ENCODE peak calls at places on chromosomes 12 and 14, in five cellular contexts. U, Z, N, E and Q are unnamed samples.

GRCh38 chr12:87094356-87094755 is 838.2 kb upstream of the MGAT4C start:
- DNase-seq in U (no peak), Z (no peak), N (no peak), E (no peak), Q (no peak)

GRCh38 chr12:128474916-128475315 is 207.9 kb downstream of the TMEM132C start:
- DNase-seq in U (no peak), Z (no peak), N (no peak), E (no peak), Q (no peak)

GRCh38 chr12:126108247-126108646 is 1043.0 kb downstream of the AACS start:
- DNase-seq in U (no peak), Z (no peak), N (no peak), E (peak), Q (no peak)

GRCh38 chr14:54881235-54881760 is 21.3 kb downstream of the GCH1 start:
- DNase-seq in U (no peak), Z (no peak), N (no peak), E (no peak), Q (no peak)

GRCh38 chr12:105705765-105706164 is 375.3 kb downstream of the C12orf75 start:
- DNase-seq in U (peak), Z (peak), N (peak), E (peak), Q (no peak)

GRCh38 chr12:123933214-123933613 is 39.4 kb downstream of the CCDC92 start:
- DNase-seq in U (no peak), Z (no peak), N (no peak), E (no peak), Q (no peak)

GRCh38 chr14:101069666-101070362 is 166.3 kb upstream of the RTL1 start:
- DNase-seq in U (no peak), Z (peak), N (no peak), E (no peak), Q (peak)

GRCh38 chr14:98689936-98690335 is 582.1 kb downstream of the BCL11B start:
- DNase-seq in U (no peak), Z (no peak), N (no peak), E (no peak), Q (no peak)

GRCh38 chr12:96427269-96427729 is 27.1 kb upstream of the CDK17 start:
- DNase-seq in U (no peak), Z (peak), N (peak), E (peak), Q (no peak)

GRCh38 chr12:64318605-64319004 is 72.0 kb downstream of the C12orf56 start:
- DNase-seq in U (peak), Z (no peak), N (no peak), E (no peak), Q (no peak)

GRCh38 chr12:125797421-125798175 is 732.4 kb downstream of the AACS start:
- DNase-seq in U (no peak), Z (no peak), N (no peak), E (no peak), Q (no peak)

GRCh38 chr12:49330032-49330619 is 6.9 kb downstream of the C1QL4 start:
- DNase-seq in U (no peak), Z (no peak), N (no peak), E (no peak), Q (no peak)

GRCh38 chr14:95098984-95099599 is 58.2 kb downstream of the DICER1 start:
- DNase-seq in U (peak), Z (peak), N (peak), E (peak), Q (no peak)

GRCh38 chr12:78271546-78271945 is 440.9 kb downstream of the NAV3 start:
- DNase-seq in U (no peak), Z (no peak), N (no peak), E (no peak), Q (no peak)

GRCh38 chr12:43917896-43918295 is 82.0 kb downstream of the TMEM117 start:
- DNase-seq in U (no peak), Z (no peak), N (no peak), E (no peak), Q (no peak)

GRCh38 chr14:75442642-75443041 is 14.8 kb downstream of the JDP2 start:
- DNase-seq in U (no peak), Z (no peak), N (peak), E (no peak), Q (no peak)

GRCh38 chr14:92716131-92716530 is 32.3 kb downstream of the LGMN start:
- DNase-seq in U (no peak), Z (no peak), N (no peak), E (no peak), Q (no peak)

GRCh38 chr12:117063162-117063911 is 35.9 kb downstream of the TESC start:
- DNase-seq in U (no peak), Z (no peak), N (no peak), E (no peak), Q (no peak)

GRCh38 chr12:57341275-57341990 is 89.4 kb downstream of the R3HDM2 start:
- DNase-seq in U (no peak), Z (no peak), N (no peak), E (no peak), Q (no peak)

GRCh38 chr12:131900397-131900796 is 6.0 kb downstream of the ULK1 start:
- DNase-seq in U (no peak), Z (no peak), N (no peak), E (no peak), Q (no peak)

GRCh38 chr12:34388636-34389377 is 366.5 kb downstream of the ALG10 start:
- DNase-seq in U (no peak), Z (no peak), N (no peak), E (no peak), Q (no peak)

GRCh38 chr14:89954045-89955021 is at the start of gene EFCAB11:
- DNase-seq in U (peak), Z (peak), N (peak), E (peak), Q (peak)
- TF ChIP-seq CTCF in U (peak), Z (peak), N (peak), E (peak), Q (no peak)

GRCh38 chr12:68686595-68687521 is at the start of gene NUP107:
- DNase-seq in U (peak), Z (peak), N (peak), E (peak), Q (peak)
- TF ChIP-seq CTCF in U (peak), Z (peak), N (no peak), E (no peak), Q (no peak)

GRCh38 chr14:23104070-23104590 is 659 bp downstream of the CIROP start:
- DNase-seq in U (no peak), Z (no peak), N (no peak), E (no peak), Q (no peak)

GRCh38 chr14:23103581-23103980 is 1.2 kb downstream of the CIROP start:
- DNase-seq in U (no peak), Z (no peak), N (no peak), E (no peak), Q (no peak)

GRCh38 chr14:23106747-23107045 is 1.9 kb upstream of the CIROP start:
- DNase-seq in U (no peak), Z (no peak), N (no peak), E (no peak), Q (no peak)

GRCh38 chr14:23105348-23105824 is 597 bp upstream of the CIROP start:
- DNase-seq in U (no peak), Z (no peak), N (no peak), E (no peak), Q (no peak)

DNA sequence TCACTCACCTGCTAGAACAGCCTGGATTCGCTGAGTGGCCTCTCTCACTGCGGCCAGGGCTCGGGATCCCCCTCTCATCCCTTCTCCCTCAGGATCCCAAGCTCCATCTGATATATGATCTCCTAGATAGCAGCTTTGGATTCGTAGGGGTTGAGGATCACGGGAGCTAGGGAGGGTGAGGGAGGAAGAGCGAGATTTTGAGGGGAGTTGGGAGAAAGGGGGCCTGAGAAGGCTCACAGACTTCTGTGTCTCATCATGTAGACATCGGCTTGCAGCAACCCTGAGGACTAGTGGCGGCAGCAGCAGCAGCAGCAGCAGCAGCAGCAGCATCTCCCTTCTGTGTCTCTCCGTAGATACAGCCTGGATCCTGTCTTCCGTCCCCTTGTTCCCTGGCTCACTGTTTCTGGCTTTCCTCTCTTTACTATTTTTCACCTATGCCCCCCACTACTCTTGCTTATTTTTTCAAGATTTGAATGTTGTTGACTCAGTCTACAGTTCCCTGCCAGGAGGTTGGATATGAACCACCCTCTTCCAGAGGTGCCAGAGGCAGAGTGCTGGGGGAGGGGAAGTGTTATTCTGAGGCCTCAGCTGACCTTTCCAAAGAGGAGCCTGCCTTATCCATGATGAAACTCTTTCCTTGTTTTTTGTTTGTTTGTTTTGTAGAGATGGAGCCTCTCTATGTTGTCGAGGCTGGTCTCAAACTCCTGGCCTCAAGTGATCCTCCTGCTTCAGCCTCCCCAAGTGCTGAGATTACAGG is at the start of gene CIROP:
- DNase-seq in U (no peak), Z (no peak), N (no peak), E (no peak), Q (no peak)
- TF ChIP-seq CTCF in U (no peak), Z (no peak), N (no peak), E (no peak), Q (no peak)

DNA sequence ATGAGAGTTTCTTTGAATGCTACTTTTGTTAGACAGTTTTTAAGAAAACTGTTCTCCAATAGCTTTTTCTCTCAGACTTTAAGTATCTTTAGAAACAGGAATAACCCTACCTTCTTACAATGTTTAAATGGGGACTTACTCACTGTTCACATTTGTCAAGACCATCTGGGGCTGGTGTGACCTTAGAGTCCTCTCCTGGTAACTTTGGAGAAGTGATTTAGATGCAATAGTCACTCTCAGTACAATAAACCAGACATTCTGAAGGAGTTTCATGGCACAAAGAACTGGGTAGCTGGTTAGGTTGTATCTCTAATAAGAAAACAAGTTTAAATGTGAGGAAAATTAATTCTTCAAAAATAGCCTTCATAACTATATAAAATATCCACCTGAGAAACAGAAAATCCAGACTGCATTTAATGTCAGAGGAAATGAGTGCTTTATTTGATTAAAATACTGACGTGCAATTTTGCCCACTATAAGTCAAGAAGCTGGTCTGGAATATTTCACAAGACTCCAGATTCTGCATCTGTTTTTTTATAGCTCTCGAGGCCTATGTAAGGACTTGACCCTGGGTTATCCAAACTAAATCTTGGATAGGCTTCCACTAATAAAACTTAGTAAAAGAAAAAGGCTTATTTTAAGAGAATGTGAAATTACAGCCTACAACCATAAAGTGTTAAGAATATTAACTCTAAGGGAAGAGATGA is 108.7 kb downstream of the PTGER2 start:
- DNase-seq in U (no peak), Z (no peak), N (no peak), E (no peak), Q (no peak)
- TF ChIP-seq CTCF in U (no peak), Z (no peak), N (no peak), E (no peak), Q (no peak)